ENCODE peak calls at places on chromosomes 6 and 20, in five cellular contexts. One of them, this sample, is unnamed.

GRCh38 chr6:26383624-26384417 is 913 bp downstream of the BTN2A2 start:
- DNase-seq in SK-N-SH: no peak
- DNase-seq in heart right ventricle: no peak
- DNase-seq in fibroblast of lung: peak; percentile 62
- DNase-seq in mammary epithelial cell: peak; percentile 43
- DNase-seq in this sample: no peak

GRCh38 chr20:9218412-9219001 is 149.6 kb downstream of the PLCB4 start:
- DNase-seq in SK-N-SH: no peak
- DNase-seq in heart right ventricle: no peak
- DNase-seq in fibroblast of lung: peak; percentile 69
- DNase-seq in mammary epithelial cell: no peak
- DNase-seq in this sample: no peak

GRCh38 chr20:53434662-53435061 is 159.0 kb downstream of the ZNF217 start:
- DNase-seq in SK-N-SH: no peak
- DNase-seq in heart right ventricle: no peak
- DNase-seq in fibroblast of lung: no peak
- DNase-seq in mammary epithelial cell: no peak
- DNase-seq in this sample: no peak

GRCh38 chr20:63216041-63216848 is at the start of gene YTHDF1:
- DNase-seq in SK-N-SH: peak; percentile 100
- DNase-seq in heart right ventricle: peak; percentile 97
- DNase-seq in fibroblast of lung: peak; percentile 90
- DNase-seq in mammary epithelial cell: peak; percentile 94
- DNase-seq in this sample: peak; percentile 60

GRCh38 chr6:152552616-152553209 is 84.4 kb downstream of the SYNE1 start:
- DNase-seq in SK-N-SH: peak; percentile 55
- DNase-seq in heart right ventricle: peak; percentile 63
- DNase-seq in fibroblast of lung: peak; percentile 55
- DNase-seq in mammary epithelial cell: peak; percentile 43
- DNase-seq in this sample: no peak

GRCh38 chr20:51132286-51132810 is 109.4 kb upstream of the KCNG1 start:
- DNase-seq in SK-N-SH: no peak
- DNase-seq in heart right ventricle: no peak
- DNase-seq in fibroblast of lung: peak; percentile 9
- DNase-seq in mammary epithelial cell: no peak
- DNase-seq in this sample: no peak

GRCh38 chr6:15907914-15908518 is 220.9 kb upstream of the MYLIP start:
- DNase-seq in SK-N-SH: peak; percentile 36
- DNase-seq in heart right ventricle: no peak
- DNase-seq in fibroblast of lung: no peak
- DNase-seq in mammary epithelial cell: peak; percentile 9
- DNase-seq in this sample: no peak

GRCh38 chr6:71892641-71893040 is 6.3 kb downstream of the RIMS1 start:
- DNase-seq in SK-N-SH: no peak
- DNase-seq in heart right ventricle: no peak
- DNase-seq in fibroblast of lung: no peak
- DNase-seq in mammary epithelial cell: no peak
- DNase-seq in this sample: no peak

GRCh38 chr6:131015630-131016263 is 47.3 kb downstream of the EPB41L2 start:
- DNase-seq in SK-N-SH: no peak
- DNase-seq in heart right ventricle: no peak
- DNase-seq in fibroblast of lung: peak; percentile 80
- DNase-seq in mammary epithelial cell: peak; percentile 8
- DNase-seq in this sample: no peak

GRCh38 chr20:16284385-16285100 is 288.7 kb downstream of the KIF16B start:
- DNase-seq in SK-N-SH: no peak
- DNase-seq in heart right ventricle: no peak
- DNase-seq in fibroblast of lung: no peak
- DNase-seq in mammary epithelial cell: no peak
- DNase-seq in this sample: no peak

DNA sequence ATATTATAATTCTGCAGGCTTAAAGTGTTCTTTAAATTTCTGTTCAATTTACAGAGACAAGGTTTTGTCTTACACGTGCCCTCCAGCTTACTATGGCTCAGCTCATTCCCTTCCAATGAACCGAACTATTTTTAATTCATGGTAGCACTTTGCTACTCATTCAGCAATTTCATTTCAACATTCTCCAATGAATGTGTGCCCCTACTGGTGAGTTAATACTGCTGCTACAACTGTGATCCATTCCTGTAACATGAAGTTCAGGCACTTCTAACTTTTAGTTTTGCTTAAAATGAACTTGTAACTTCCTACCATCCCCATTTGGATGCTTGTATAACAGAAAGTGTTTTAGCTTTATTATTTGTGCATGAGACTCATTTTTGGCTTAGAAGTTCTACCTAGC is 99.7 kb downstream of the F13A1 start:
- DNase-seq in SK-N-SH: no peak
- DNase-seq in heart right ventricle: no peak
- DNase-seq in fibroblast of lung: no peak
- DNase-seq in mammary epithelial cell: no peak
- DNase-seq in this sample: no peak
- TF ChIP-seq CTCF in SK-N-SH: peak; percentile 39
- TF ChIP-seq CTCF in heart right ventricle: peak; percentile 31
- TF ChIP-seq CTCF in fibroblast of lung: no peak
- TF ChIP-seq CTCF in mammary epithelial cell: peak; percentile 18
- TF ChIP-seq CTCF in this sample: peak; percentile 16

DNA sequence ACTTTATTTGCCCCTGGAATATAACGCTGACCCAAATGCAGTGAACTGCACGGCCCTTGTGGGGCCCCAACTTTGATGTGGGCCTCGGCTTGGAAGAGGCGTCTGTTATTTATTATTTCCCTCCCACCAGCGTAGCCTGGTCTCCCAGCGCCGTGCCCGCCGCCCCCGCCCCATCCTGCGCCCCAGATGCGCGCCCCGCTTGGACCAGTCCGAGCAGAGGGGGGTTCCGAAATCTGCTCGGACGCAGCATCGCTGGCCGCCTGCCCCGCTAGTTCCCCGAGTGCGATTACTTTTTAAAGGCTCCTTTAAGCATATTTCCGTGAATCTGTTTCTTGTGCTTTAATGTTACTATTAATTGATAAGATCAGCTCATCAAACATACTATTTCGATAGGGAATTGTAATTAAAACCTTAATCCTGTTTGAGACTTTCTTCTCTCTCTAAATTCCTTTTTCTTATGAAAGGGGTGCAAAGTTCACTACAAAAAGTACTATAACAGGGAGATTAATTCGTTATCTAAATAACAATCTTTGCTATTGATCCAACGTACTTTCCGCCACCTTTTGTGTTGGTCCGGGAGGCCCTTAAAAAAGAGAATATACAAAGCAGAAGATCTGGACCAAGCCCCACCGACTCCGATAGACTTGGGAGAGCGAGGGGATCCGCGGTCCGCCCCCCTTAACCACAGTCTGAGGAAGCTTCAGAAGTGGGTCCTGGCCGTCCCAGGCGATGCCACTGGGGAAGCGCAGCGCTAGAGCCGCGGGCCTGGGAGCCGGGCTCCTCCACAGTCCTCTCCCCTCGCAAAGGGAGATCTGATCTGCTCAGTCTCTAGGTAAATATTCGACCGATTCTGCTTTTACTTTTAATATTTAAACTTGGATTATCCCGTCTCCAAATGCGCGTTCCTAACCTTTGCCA is 10.1 kb downstream of the POU3F2 start:
- DNase-seq in SK-N-SH: peak; percentile 79
- DNase-seq in heart right ventricle: no peak
- DNase-seq in fibroblast of lung: peak; percentile 53
- DNase-seq in mammary epithelial cell: no peak
- DNase-seq in this sample: no peak
- H3K27me3 ChIP-seq in SK-N-SH: no peaks in the 10 kb centered on the region
- H3K27me3 ChIP-seq in heart right ventricle: peaks cover 98% of the 10 kb centered on the region
- H3K27me3 ChIP-seq in fibroblast of lung: peaks cover 85% of the 10 kb centered on the region
- H3K27me3 ChIP-seq in mammary epithelial cell: peaks cover 59% of the 10 kb centered on the region
- H3K27me3 ChIP-seq in this sample: peaks cover 78% of the 10 kb centered on the region

DNA sequence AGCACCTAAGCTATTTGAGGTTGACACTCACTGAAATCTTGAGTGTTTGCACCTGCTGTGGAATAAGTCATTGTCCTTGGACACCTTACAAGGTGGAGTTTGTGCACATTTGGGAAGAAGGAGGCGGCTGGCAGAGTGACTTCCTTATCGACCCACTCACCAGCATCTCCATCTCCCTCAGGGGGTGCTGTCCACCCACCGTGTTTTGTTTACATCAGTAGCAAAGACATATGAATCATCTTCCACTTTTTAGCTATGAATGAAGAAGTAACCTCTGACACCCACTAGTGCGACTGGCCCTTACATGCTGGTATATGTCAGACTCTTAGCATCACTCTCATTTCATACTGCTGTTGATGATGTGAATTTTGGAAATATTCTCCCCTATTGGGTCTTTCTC is 119.5 kb upstream of the SGK1 start:
- DNase-seq in SK-N-SH: no peak
- DNase-seq in heart right ventricle: no peak
- DNase-seq in fibroblast of lung: peak; percentile 53
- DNase-seq in mammary epithelial cell: peak; percentile 63
- DNase-seq in this sample: no peak
- TF ChIP-seq CTCF in SK-N-SH: no peak
- TF ChIP-seq CTCF in heart right ventricle: peak; percentile 30
- TF ChIP-seq CTCF in fibroblast of lung: no peak
- TF ChIP-seq CTCF in mammary epithelial cell: peak; percentile 16
- TF ChIP-seq CTCF in this sample: no peak

GRCh38 chr20:57727863-57728262 is 18.0 kb upstream of the PMEPA1 start:
- DNase-seq in SK-N-SH: no peak
- DNase-seq in heart right ventricle: no peak
- DNase-seq in fibroblast of lung: no peak
- DNase-seq in mammary epithelial cell: no peak
- DNase-seq in this sample: no peak

GRCh38 chr20:57724610-57725405 is 15.0 kb upstream of the PMEPA1 start:
- DNase-seq in SK-N-SH: no peak
- DNase-seq in heart right ventricle: no peak
- DNase-seq in fibroblast of lung: no peak
- DNase-seq in mammary epithelial cell: no peak
- DNase-seq in this sample: no peak

GRCh38 chr20:57718490-57719009 is 8.7 kb upstream of the PMEPA1 start:
- DNase-seq in SK-N-SH: peak; percentile 99
- DNase-seq in heart right ventricle: peak; percentile 94
- DNase-seq in fibroblast of lung: peak; percentile 99
- DNase-seq in mammary epithelial cell: peak; percentile 97
- DNase-seq in this sample: peak; percentile 93

GRCh38 chr20:57719951-57720350 is 10.1 kb upstream of the PMEPA1 start:
- DNase-seq in SK-N-SH: no peak
- DNase-seq in heart right ventricle: no peak
- DNase-seq in fibroblast of lung: no peak
- DNase-seq in mammary epithelial cell: no peak
- DNase-seq in this sample: no peak

DNA sequence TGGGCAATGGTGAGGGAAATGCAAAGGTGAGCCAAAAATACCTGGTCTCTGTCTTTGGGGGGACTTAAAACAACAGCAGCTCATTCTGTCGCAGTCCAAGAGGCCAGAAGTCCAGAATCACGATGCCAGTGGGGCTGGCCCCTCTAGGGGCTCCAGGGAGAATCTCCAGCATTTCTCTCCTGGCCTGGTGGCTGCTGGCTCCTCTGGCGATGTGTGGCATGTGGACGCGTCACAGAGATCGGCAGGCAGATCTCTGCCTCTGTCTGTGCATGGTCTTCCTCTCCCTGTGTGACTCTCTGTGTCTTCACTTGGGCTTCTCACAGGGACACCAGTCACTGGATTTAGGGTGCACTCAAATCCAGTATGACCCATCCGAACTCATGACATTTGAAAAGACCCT is 14.0 kb upstream of the PMEPA1 start:
- DNase-seq in SK-N-SH: no peak
- DNase-seq in heart right ventricle: no peak
- DNase-seq in fibroblast of lung: no peak
- DNase-seq in mammary epithelial cell: no peak
- DNase-seq in this sample: no peak
- H3K27me3 ChIP-seq in SK-N-SH: no peaks in the 10 kb centered on the region
- H3K27me3 ChIP-seq in heart right ventricle: no peaks in the 10 kb centered on the region
- H3K27me3 ChIP-seq in fibroblast of lung: no peaks in the 10 kb centered on the region
- H3K27me3 ChIP-seq in mammary epithelial cell: no peaks in the 10 kb centered on the region
- H3K27me3 ChIP-seq in this sample: peaks cover 6% of the 10 kb centered on the region

This sample was measured in kidney epithelial cell.